ENCODE peak calls at places on chromosomes 4 and X, in five cellular contexts. V, R, D, Z and X are unnamed samples.
A peak's percentile ranks its signal among the peaks of the same experiment; 100 is the strongest.

GRCh38 chr4:3441501-3442459 is at the start of gene HGFAC:
- DNase-seq in V (peak; percentile 10), R (no peak), D (no peak), Z (no peak), X (no peak)

GRCh38 chrX:15334561-15334960 is 762 bp downstream of the PIGA start:
- DNase-seq in V (no peak), R (no peak), D (no peak), Z (no peak), X (peak; percentile 11)

GRCh38 chrX:56797966-56798711 is 69.1 kb downstream of the NBDY start:
- DNase-seq in V (no peak), R (no peak), D (no peak), Z (no peak), X (no peak)

GRCh38 chr4:88672987-88673386 is 24.6 kb downstream of the NAP1L5 start:
- DNase-seq in V (no peak), R (no peak), D (peak; percentile 46), Z (no peak), X (no peak)

GRCh38 chr4:152590179-152591031 is 54.5 kb upstream of the FBXW7 start:
- DNase-seq in V (no peak), R (no peak), D (peak; percentile 92), Z (peak; percentile 81), X (no peak)

GRCh38 chr4:55358668-55359067 is 12.6 kb downstream of the SRD5A3 start:
- DNase-seq in V (no peak), R (no peak), D (peak; percentile 60), Z (no peak), X (no peak)

GRCh38 chr4:29467044-29467717 is 1253.0 kb upstream of the PCDH7 start:
- DNase-seq in V (no peak), R (no peak), D (no peak), Z (no peak), X (no peak)

GRCh38 chr4:72468904-72469502 is 100.0 kb downstream of the ADAMTS3 start:
- DNase-seq in V (no peak), R (no peak), D (peak; percentile 13), Z (no peak), X (no peak)

GRCh38 chr4:120858776-120859175 is 63.8 kb downstream of the PRDM5 start:
- DNase-seq in V (no peak), R (no peak), D (no peak), Z (no peak), X (no peak)

GRCh38 chrX:133440797-133441163 is 25.5 kb upstream of the GPC4 start:
- DNase-seq in V (no peak), R (no peak), D (no peak), Z (no peak), X (no peak)

GRCh38 chrX:46912673-46913491 is 661 bp downstream of the JADE3 start:
- DNase-seq in V (peak; percentile 41), R (no peak), D (peak; percentile 47), Z (no peak), X (peak; percentile 30)

GRCh38 chr4:175929441-175929840 is 117.4 kb upstream of the GPM6A start:
- DNase-seq in V (no peak), R (no peak), D (no peak), Z (no peak), X (no peak)

GRCh38 chr4:150131581-150132228 is 53.5 kb downstream of the DCLK2 start:
- DNase-seq in V (no peak), R (no peak), D (no peak), Z (no peak), X (no peak)

GRCh38 chr4:52057196-52057595 is 6.1 kb downstream of the SPATA18 start:
- DNase-seq in V (no peak), R (no peak), D (no peak), Z (no peak), X (no peak)

GRCh38 chr4:25313194-25313895 is 771 bp downstream of the ZCCHC4 start:
- DNase-seq in V (no peak), R (no peak), D (peak; percentile 14), Z (no peak), X (no peak)

GRCh38 chr4:28868831-28869230 is 1851.3 kb upstream of the PCDH7 start:
- DNase-seq in V (no peak), R (no peak), D (no peak), Z (no peak), X (no peak)

GRCh38 chrX:46574337-46574940 is 874 bp downstream of the CHST7 start:
- DNase-seq in V (peak; percentile 21), R (no peak), D (peak; percentile 24), Z (no peak), X (no peak)

GRCh38 chr4:8315343-8316250 is 46.0 kb downstream of the HTRA3 start:
- DNase-seq in V (no peak), R (no peak), D (peak; percentile 43), Z (peak; percentile 63), X (no peak)

GRCh38 chr4:143773998-143774898 is 73.8 kb upstream of the FREM3 start:
- DNase-seq in V (no peak), R (no peak), D (peak; percentile 72), Z (peak; percentile 11), X (peak; percentile 15)

GRCh38 chr4:79016878-79017277 is 77.6 kb upstream of the PAQR3 start:
- DNase-seq in V (no peak), R (no peak), D (no peak), Z (no peak), X (no peak)

GRCh38 chr4:165461176-165461835 is 82.5 kb downstream of the CPE start:
- DNase-seq in V (no peak), R (no peak), D (no peak), Z (peak; percentile 61), X (no peak)

GRCh38 chrX:130114141-130114561 is 3.9 kb upstream of the ELF4 start:
- DNase-seq in V (no peak), R (no peak), D (no peak), Z (no peak), X (no peak)

GRCh38 chr4:77697860-77698599 is 92.4 kb downstream of the CXCL13 start:
- DNase-seq in V (no peak), R (no peak), D (peak; percentile 4), Z (peak; percentile 32), X (no peak)

GRCh38 chr4:147160908-147161513 is 215.3 kb upstream of the TTC29 start:
- DNase-seq in V (no peak), R (no peak), D (peak; percentile 76), Z (peak; percentile 16), X (no peak)

GRCh38 chr4:112410364-112410763 is 105.6 kb downstream of the NEUROG2 start:
- DNase-seq in V (no peak), R (no peak), D (no peak), Z (no peak), X (no peak)

GRCh38 chrX:42220083-42220482 is 296.7 kb upstream of the CASK start:
- DNase-seq in V (no peak), R (no peak), D (no peak), Z (no peak), X (no peak)

GRCh38 chr4:36243355-36244256 is 708 bp downstream of the ARAP2 start:
- DNase-seq in V (peak; percentile 36), R (peak; percentile 37), D (peak; percentile 14), Z (no peak), X (no peak)

GRCh38 chr4:42736538-42736937 is 79.6 kb upstream of the ATP8A1 start:
- DNase-seq in V (no peak), R (no peak), D (no peak), Z (no peak), X (no peak)

GRCh38 chr4:94452476-94453300 is 946 bp downstream of the PDLIM5 start:
- DNase-seq in V (peak; percentile 85), R (no peak), D (peak; percentile 44), Z (peak; percentile 63), X (peak; percentile 3)

GRCh38 chrX:68369559-68369958 is 63.7 kb downstream of the OPHN1 start:
- DNase-seq in V (no peak), R (no peak), D (no peak), Z (no peak), X (no peak)

GRCh38 chr4:80305466-80305865 is 30.1 kb upstream of the CFAP299 start:
- DNase-seq in V (no peak), R (no peak), D (no peak), Z (no peak), X (no peak)